ENCODE peak calls at places on chromosomes 6 and 20, in seven cellular contexts. D is cardiac muscle cell; Q is endothelial cell of umbilical vein; I is NCI-H226; M is activated effector memory CD4-positive, alpha-beta T cell treated with anti-CD3 and anti-CD28 coated beads, Interleukin-2, amount 50 U/mL, for 16 hours; X is endothelial cell; V is stimulated activated CD4-positive, alpha-beta T cell treated with anti-CD3 and anti-CD28 coated beads, Interleukin-1b, Interleukin-23, amount 100 ng/mL, for 24 hours. N is an unnamed sample.

GRCh38 chr6:62045502-62045901 is 240.5 kb downstream of the KHDRBS2 start:
- DNase-seq in I (no peak), X (no peak), V (no peak), Q (no peak), D (no peak), M (no peak), N (no peak)

GRCh38 chr6:74931567-74931966 is 274.3 kb downstream of the COL12A1 start:
- DNase-seq in I (peak; percentile 34), D (peak; percentile 67), V (no peak), X (no peak), M (no peak), Q (no peak), N (no peak)

GRCh38 chr6:168877821-168878282 is 375.8 kb downstream of the THBS2 start:
- DNase-seq in V (no peak), X (no peak), Q (no peak), D (no peak), M (no peak), I (no peak), N (peak; percentile 74)

GRCh38 chr6:138662474-138662873 is 111.1 kb upstream of the CCDC28A start:
- DNase-seq in Q (no peak), D (peak; percentile 25), I (no peak), M (no peak), X (no peak), V (no peak), N (no peak)

GRCh38 chr6:161186173-161186769 is 87.6 kb downstream of the AGPAT4 start:
- DNase-seq in X (no peak), M (no peak), D (peak; percentile 70), I (peak; percentile 71), Q (no peak), V (no peak), N (no peak)

GRCh38 chr6:150248300-150248699 is 105.5 kb downstream of the PPP1R14C start:
- DNase-seq in D (no peak), I (no peak), V (no peak), Q (no peak), M (no peak), X (no peak), N (no peak)

GRCh38 chr6:128725271-128726233 is 157.4 kb upstream of the LAMA2 start:
- DNase-seq in X (peak; percentile 46), Q (peak; percentile 44), I (peak; percentile 13), V (no peak), M (no peak), D (peak; percentile 70), N (peak; percentile 51)

GRCh38 chr20:38751360-38751976 is 3.2 kb downstream of the ACTR5 start:
- DNase-seq in I (no peak), X (peak; percentile 25), M (no peak), V (no peak), D (peak; percentile 57), Q (peak; percentile 70), N (peak; percentile 48)

GRCh38 chr20:37403107-37404033 is 57.4 kb downstream of the SRC start:
- DNase-seq in V (no peak), D (no peak), Q (no peak), M (no peak), I (no peak), X (no peak), N (no peak)

GRCh38 chr20:17610566-17611289 is 40.9 kb downstream of the DSTN start:
- DNase-seq in D (no peak), I (no peak), Q (peak; percentile 31), M (peak; percentile 84), X (no peak), V (peak; percentile 24), N (no peak)

GRCh38 chr20:298755-299391 is 1.5 kb downstream of the ZCCHC3 start:
- DNase-seq in I (no peak), X (no peak), Q (no peak), V (no peak), D (no peak), M (no peak), N (no peak)

N was measured in NCI-H1105 treated with DMSO at 0.1 percent for 48 hours.